ENCODE peak calls at places on chromosomes 3 and 15, in five cellular contexts. T is hepatic stellate cell, F is T-helper 2 cell, B is mesothelial cell of epicardium, Q is GM18507. N is an unnamed sample.

GRCh38 chr3:107068980-107069379 is 308.3 kb upstream of the CCDC54 start:
- DNase-seq in B (no peak), T (peak), F (no peak), Q (no peak), N (no peak)

GRCh38 chr15:90869601-90870353 is 1.4 kb downstream of the FURIN start:
- DNase-seq in B (no peak), Q (no peak), T (peak), F (no peak), N (peak)

GRCh38 chr3:181700168-181701087 is 11.3 kb upstream of the SOX2 start:
- DNase-seq in T (peak), Q (no peak), F (no peak), B (no peak), N (peak)

GRCh38 chr3:197404754-197405153 is 106.3 kb upstream of the DLG1 start:
- DNase-seq in T (no peak), F (no peak), B (no peak), Q (no peak), N (no peak)

GRCh38 chr15:77541421-77542181 is 91.1 kb downstream of the LINGO1 start:
- DNase-seq in Q (no peak), T (peak), F (no peak), B (no peak), N (no peak)

GRCh38 chr15:67177750-67178149 is 76.7 kb downstream of the AAGAB start:
- DNase-seq in F (no peak), T (no peak), B (no peak), Q (no peak), N (no peak)

GRCh38 chr3:67077656-67078055 is 79.5 kb downstream of the KBTBD8 start:
- DNase-seq in Q (no peak), B (no peak), F (no peak), T (no peak), N (no peak)

GRCh38 chr3:74590620-74591262 is 23.7 kb downstream of the CNTN3 start:
- DNase-seq in T (no peak), Q (no peak), F (no peak), B (no peak), N (no peak)

GRCh38 chr15:28885630-28886430 is at the start of gene APBA2:
- DNase-seq in Q (no peak), T (peak), B (no peak), F (peak), N (no peak)

GRCh38 chr15:43316007-43316968 is 14.1 kb downstream of the LCMT2 start:
- DNase-seq in T (no peak), F (no peak), B (no peak), Q (no peak), N (no peak)

N was measured in Jurkat, Clone E6-1.